ENCODE peak calls at places on chromosomes 16 and 17, in eight cellular contexts. D is body of pancreas; K is AG08396; B is NCI-H69; L is activated gamma-delta T cell treated with anti-CD3 and anti-CD28 coated beads, Interleukin-2, amount 50 U/mL, for 16 hours; I is stimulated activated CD4-positive, alpha-beta T cell treated with anti-CD3 and anti-CD28 coated beads, Interleukin-12 subunit alpha, Interleukin-12 subunit beta, amount 100 ng/mL, for 24 hours; X is cerebellar cortex; V is cardiac fibroblast. Z is an unnamed sample.
A peak's percentile ranks its signal among the peaks of the same experiment; 100 is the strongest.

GRCh38 chr17:7842950-7843535 is 9.0 kb downstream of the KDM6B start:
- DNase-seq in D (peak; percentile 70), K (peak; percentile 75), B (peak; percentile 63), L (no peak), I (peak; percentile 53), X (peak; percentile 56), V (peak; percentile 93), Z (peak; percentile 45)

GRCh38 chr17:76738468-76738850 is 540 bp downstream of the MFSD11 start:
- DNase-seq in D (no peak), K (no peak), B (peak; percentile 59), L (no peak), I (no peak), X (peak; percentile 26), V (peak; percentile 32), Z (no peak)

GRCh38 chr16:30457256-30457655 is 11.6 kb upstream of the SEPHS2 start:
- DNase-seq in D (no peak), K (no peak), B (no peak), L (no peak), I (no peak), X (no peak), V (no peak), Z (no peak)

GRCh38 chr16:87343753-87344050 is 26.5 kb upstream of the C16orf95 start:
- DNase-seq in D (no peak), K (no peak), B (no peak), L (no peak), I (no peak), X (no peak), V (no peak), Z (no peak)

GRCh38 chr17:78921437-78921971 is 3.7 kb downstream of the TIMP2 start:
- DNase-seq in D (peak; percentile 55), K (no peak), B (no peak), L (no peak), I (no peak), X (peak; percentile 92), V (peak; percentile 44), Z (no peak)

GRCh38 chr17:7839890-7840260 is 5.9 kb downstream of the KDM6B start:
- DNase-seq in D (no peak), K (no peak), B (peak; percentile 34), L (no peak), I (no peak), X (peak; percentile 68), V (peak; percentile 60), Z (no peak)

GRCh38 chr17:61833536-61834203 is 29.7 kb downstream of the BRIP1 start:
- DNase-seq in D (no peak), K (peak; percentile 14), B (peak; percentile 40), L (no peak), I (no peak), X (no peak), V (peak; percentile 75), Z (no peak)

GRCh38 chr17:49779730-49780220 is 8.7 kb upstream of the KAT7 start:
- DNase-seq in D (peak; percentile 61), K (peak; percentile 53), B (peak; percentile 58), L (no peak), I (no peak), X (peak; percentile 84), V (peak; percentile 86), Z (peak; percentile 36)

GRCh38 chr16:79409970-79410369 is 190.6 kb downstream of the MAF start:
- DNase-seq in D (no peak), K (no peak), B (no peak), L (no peak), I (no peak), X (no peak), V (no peak), Z (no peak)

GRCh38 chr16:3948378-3948995 is 68.0 kb upstream of the CREBBP start:
- DNase-seq in D (no peak), K (no peak), B (no peak), L (no peak), I (no peak), X (no peak), V (no peak), Z (no peak)

GRCh38 chr17:48510761-48511604 is 19.8 kb downstream of the HOXB1 start:
- DNase-seq in D (no peak), K (no peak), B (no peak), L (no peak), I (no peak), X (no peak), V (peak; percentile 59), Z (peak; percentile 83)